ENCODE peak calls at places on chromosome 11, in seven cellular contexts. Y is NCI-H524 treated with DMSO at 0.1 percent for 48 hours, E is stomach, B is right cardiac atrium, P is astrocyte of the spinal cord, H is GM20000, Q is MM.1S. K is an unnamed sample.

GRCh38 chr11:102794382-102794781 is 3.6 kb downstream of the MMP1 start:
- DNase-seq in Y (peak), E (no peak), B (no peak), P (peak), H (peak), Q (peak), K (peak)

GRCh38 chr11:44857490-44857889 is 93.2 kb downstream of the TP53I11 start:
- DNase-seq in Y (no peak), E (no peak), B (peak), P (no peak), H (no peak), Q (no peak), K (no peak)

GRCh38 chr11:118186346-118187107 is 10.1 kb upstream of the SCN2B start:
- DNase-seq in Y (no peak), E (no peak), B (no peak), P (no peak), H (no peak), Q (no peak), K (no peak)

GRCh38 chr11:21263026-21263425 is 593.6 kb downstream of the NELL1 start:
- DNase-seq in Y (no peak), E (no peak), B (no peak), P (no peak), H (no peak), Q (no peak), K (no peak)

GRCh38 chr11:17822021-17822781 is 87.6 kb downstream of the KCNC1 start:
- DNase-seq in Y (no peak), E (no peak), B (peak), P (peak), H (no peak), Q (no peak), K (no peak)

GRCh38 chr11:3159296-3160190 is 5.6 kb downstream of the OSBPL5 start:
- DNase-seq in Y (no peak), E (peak), B (peak), P (no peak), H (no peak), Q (no peak), K (no peak)

GRCh38 chr11:119034813-119035212 is 4.1 kb upstream of the SLC37A4 start:
- DNase-seq in Y (no peak), E (no peak), B (no peak), P (no peak), H (no peak), Q (no peak), K (no peak)

GRCh38 chr11:119474682-119475596 is 52.0 kb upstream of the THY1 start:
- DNase-seq in Y (no peak), E (peak), B (peak), P (peak), H (peak), Q (peak), K (peak)

GRCh38 chr11:46202149-46202548 is 75.3 kb upstream of the CREB3L1 start:
- DNase-seq in Y (no peak), E (no peak), B (no peak), P (no peak), H (no peak), Q (no peak), K (no peak)

GRCh38 chr11:130629039-130629438 is 180.6 kb downstream of the ADAMTS15 start:
- DNase-seq in Y (peak), E (no peak), B (no peak), P (no peak), H (no peak), Q (no peak), K (no peak)

GRCh38 chr11:111586305-111586915 is 15.8 kb upstream of the SIK2 start:
- DNase-seq in Y (no peak), E (peak), B (no peak), P (peak), H (peak), Q (peak), K (peak)

GRCh38 chr11:72378704-72379383 is 55.5 kb downstream of the CLPB start:
- DNase-seq in Y (no peak), E (peak), B (peak), P (peak), H (no peak), Q (no peak), K (no peak)

GRCh38 chr11:2099523-2100316 is 39.5 kb downstream of the IGF2 start:
- DNase-seq in Y (no peak), E (peak), B (no peak), P (no peak), H (no peak), Q (no peak), K (no peak)

GRCh38 chr11:125273519-125274000 is 109.0 kb downstream of the PKNOX2 start:
- DNase-seq in Y (no peak), E (no peak), B (no peak), P (no peak), H (no peak), Q (no peak), K (no peak)

GRCh38 chr11:125489166-125489565 is 6.9 kb downstream of the FEZ1 start:
- DNase-seq in Y (no peak), E (no peak), B (no peak), P (no peak), H (no peak), Q (peak), K (no peak)

GRCh38 chr11:126332221-126332711 is 23.2 kb upstream of the ST3GAL4 start:
- DNase-seq in Y (no peak), E (no peak), B (peak), P (peak), H (no peak), Q (no peak), K (no peak)

GRCh38 chr11:132312616-132313210 is 942.3 kb downstream of the NTM start:
- DNase-seq in Y (no peak), E (no peak), B (no peak), P (peak), H (peak), Q (no peak), K (peak)

GRCh38 chr11:121649798-121650197 is 197.0 kb upstream of the SORL1-AS1 start:
- DNase-seq in Y (no peak), E (no peak), B (no peak), P (no peak), H (no peak), Q (no peak), K (no peak)

GRCh38 chr11:36475192-36475591 is 34.9 kb downstream of the TRAF6 start:
- DNase-seq in Y (no peak), E (no peak), B (no peak), P (no peak), H (no peak), Q (no peak), K (no peak)

GRCh38 chr11:118691926-118692830 is 12.7 kb upstream of the TREH start:
- DNase-seq in Y (no peak), E (no peak), B (no peak), P (peak), H (peak), Q (peak), K (peak)

GRCh38 chr11:958101-958500 is 32.4 kb downstream of the AP2A2 start:
- DNase-seq in Y (no peak), E (no peak), B (no peak), P (no peak), H (no peak), Q (no peak), K (no peak)

GRCh38 chr11:111213256-111213655 is 32.3 kb upstream of the POU2AF2 start:
- DNase-seq in Y (no peak), E (no peak), B (no peak), P (peak), H (no peak), Q (no peak), K (no peak)

GRCh38 chr11:66639066-66639813 is 737 bp downstream of the RBM4 start:
- DNase-seq in Y (no peak), E (no peak), B (peak), P (peak), H (no peak), Q (peak), K (no peak)

GRCh38 chr11:82864268-82864667 is 36.0 kb downstream of the PRCP start:
- DNase-seq in Y (peak), E (peak), B (peak), P (peak), H (peak), Q (peak), K (peak)

GRCh38 chr11:94563176-94563847 is 3.9 kb upstream of the PIWIL4 start:
- DNase-seq in Y (no peak), E (no peak), B (no peak), P (peak), H (no peak), Q (no peak), K (no peak)

GRCh38 chr11:20388096-20389055 is 860 bp downstream of the PRMT3 start:
- DNase-seq in Y (no peak), E (no peak), B (no peak), P (peak), H (peak), Q (peak), K (peak)

GRCh38 chr11:11987503-11988022 is 20.9 kb downstream of the DKK3 start:
- DNase-seq in Y (no peak), E (peak), B (no peak), P (peak), H (no peak), Q (no peak), K (no peak)

GRCh38 chr11:122893131-122893530 is 10.6 kb downstream of the JHY start:
- DNase-seq in Y (no peak), E (no peak), B (no peak), P (no peak), H (no peak), Q (no peak), K (no peak)

K was measured in GM10248.